ENCODE peak calls at places on chromosomes 1 and 21, in eight cellular contexts. One of them, this sample, is unnamed.

GRCh38 chr1:228334226-228334935 is 72.3 kb downstream of the TRIM11 start:
- DNase-seq in left ventricle myocardium inferior: no peak
- DNase-seq in fibroblast of lung: no peak
- DNase-seq in GM12865: no peak
- DNase-seq in fibroblast of the aortic adventitia: no peak
- DNase-seq in HFF-Myc: no peak
- DNase-seq in Caco-2: peak
- DNase-seq in astrocyte of the spinal cord: no peak
- DNase-seq in this sample: peak

GRCh38 chr1:222618880-222619321 is 1.0 kb downstream of the MIA3 start:
- DNase-seq in left ventricle myocardium inferior: peak
- DNase-seq in fibroblast of lung: peak
- DNase-seq in GM12865: peak
- DNase-seq in fibroblast of the aortic adventitia: peak
- DNase-seq in HFF-Myc: no peak
- DNase-seq in Caco-2: no peak
- DNase-seq in astrocyte of the spinal cord: peak
- DNase-seq in this sample: peak

GRCh38 chr21:14602418-14602987 is 56.4 kb upstream of the SAMSN1 start:
- DNase-seq in left ventricle myocardium inferior: no peak
- DNase-seq in fibroblast of lung: no peak
- DNase-seq in GM12865: peak
- DNase-seq in fibroblast of the aortic adventitia: no peak
- DNase-seq in HFF-Myc: no peak
- DNase-seq in Caco-2: no peak
- DNase-seq in astrocyte of the spinal cord: no peak
- DNase-seq in this sample: no peak

GRCh38 chr1:96521994-96522760 is 199.4 kb upstream of the PTBP2 start:
- DNase-seq in left ventricle myocardium inferior: no peak
- DNase-seq in fibroblast of lung: no peak
- DNase-seq in GM12865: no peak
- DNase-seq in fibroblast of the aortic adventitia: peak
- DNase-seq in HFF-Myc: no peak
- DNase-seq in Caco-2: no peak
- DNase-seq in astrocyte of the spinal cord: peak
- DNase-seq in this sample: no peak

GRCh38 chr1:23848673-23849616 is 19.1 kb downstream of the FUCA1 start:
- DNase-seq in left ventricle myocardium inferior: no peak
- DNase-seq in fibroblast of lung: no peak
- DNase-seq in GM12865: no peak
- DNase-seq in fibroblast of the aortic adventitia: no peak
- DNase-seq in HFF-Myc: no peak
- DNase-seq in Caco-2: no peak
- DNase-seq in astrocyte of the spinal cord: no peak
- DNase-seq in this sample: no peak

GRCh38 chr1:151993734-151994496 is at the start of gene S100A10:
- DNase-seq in left ventricle myocardium inferior: peak
- DNase-seq in fibroblast of lung: peak
- DNase-seq in GM12865: peak
- DNase-seq in fibroblast of the aortic adventitia: peak
- DNase-seq in HFF-Myc: no peak
- DNase-seq in Caco-2: peak
- DNase-seq in astrocyte of the spinal cord: peak
- DNase-seq in this sample: peak

GRCh38 chr1:218351617-218352438 is 6.7 kb downstream of the TGFB2 start:
- DNase-seq in left ventricle myocardium inferior: no peak
- DNase-seq in fibroblast of lung: peak
- DNase-seq in GM12865: peak
- DNase-seq in fibroblast of the aortic adventitia: peak
- DNase-seq in HFF-Myc: no peak
- DNase-seq in Caco-2: no peak
- DNase-seq in astrocyte of the spinal cord: peak
- DNase-seq in this sample: no peak

GRCh38 chr1:23581219-23581618 is 21.9 kb upstream of the ID3 start:
- DNase-seq in left ventricle myocardium inferior: peak
- DNase-seq in fibroblast of lung: peak
- DNase-seq in GM12865: no peak
- DNase-seq in fibroblast of the aortic adventitia: no peak
- DNase-seq in HFF-Myc: no peak
- DNase-seq in Caco-2: no peak
- DNase-seq in astrocyte of the spinal cord: peak
- DNase-seq in this sample: peak

GRCh38 chr1:170176772-170177171 is 31.0 kb downstream of the NTMT2 start:
- DNase-seq in left ventricle myocardium inferior: no peak
- DNase-seq in fibroblast of lung: no peak
- DNase-seq in GM12865: peak
- DNase-seq in fibroblast of the aortic adventitia: no peak
- DNase-seq in HFF-Myc: no peak
- DNase-seq in Caco-2: no peak
- DNase-seq in astrocyte of the spinal cord: no peak
- DNase-seq in this sample: no peak

GRCh38 chr1:234617135-234617985 is 7.4 kb upstream of the IRF2BP2 start:
- DNase-seq in left ventricle myocardium inferior: no peak
- DNase-seq in fibroblast of lung: peak
- DNase-seq in GM12865: no peak
- DNase-seq in fibroblast of the aortic adventitia: peak
- DNase-seq in HFF-Myc: no peak
- DNase-seq in Caco-2: no peak
- DNase-seq in astrocyte of the spinal cord: peak
- DNase-seq in this sample: no peak

GRCh38 chr1:224377676-224378006 is 21.0 kb downstream of the CNIH4 start:
- DNase-seq in left ventricle myocardium inferior: no peak
- DNase-seq in fibroblast of lung: peak
- DNase-seq in GM12865: peak
- DNase-seq in fibroblast of the aortic adventitia: peak
- DNase-seq in HFF-Myc: no peak
- DNase-seq in Caco-2: no peak
- DNase-seq in astrocyte of the spinal cord: peak
- DNase-seq in this sample: no peak

GRCh38 chr1:104945406-104945805 is 1195.7 kb downstream of the AMY1C start:
- DNase-seq in left ventricle myocardium inferior: no peak
- DNase-seq in fibroblast of lung: no peak
- DNase-seq in GM12865: no peak
- DNase-seq in fibroblast of the aortic adventitia: no peak
- DNase-seq in HFF-Myc: no peak
- DNase-seq in Caco-2: no peak
- DNase-seq in astrocyte of the spinal cord: no peak
- DNase-seq in this sample: no peak

GRCh38 chr1:1165485-1165884 is 8.2 kb upstream of the TTLL10 start:
- DNase-seq in left ventricle myocardium inferior: no peak
- DNase-seq in fibroblast of lung: no peak
- DNase-seq in GM12865: no peak
- DNase-seq in fibroblast of the aortic adventitia: no peak
- DNase-seq in HFF-Myc: no peak
- DNase-seq in Caco-2: no peak
- DNase-seq in astrocyte of the spinal cord: no peak
- DNase-seq in this sample: no peak

GRCh38 chr1:176073524-176074157 is 133.4 kb downstream of the COP1 start:
- DNase-seq in left ventricle myocardium inferior: no peak
- DNase-seq in fibroblast of lung: peak
- DNase-seq in GM12865: peak
- DNase-seq in fibroblast of the aortic adventitia: peak
- DNase-seq in HFF-Myc: peak
- DNase-seq in Caco-2: peak
- DNase-seq in astrocyte of the spinal cord: peak
- DNase-seq in this sample: peak

DNA sequence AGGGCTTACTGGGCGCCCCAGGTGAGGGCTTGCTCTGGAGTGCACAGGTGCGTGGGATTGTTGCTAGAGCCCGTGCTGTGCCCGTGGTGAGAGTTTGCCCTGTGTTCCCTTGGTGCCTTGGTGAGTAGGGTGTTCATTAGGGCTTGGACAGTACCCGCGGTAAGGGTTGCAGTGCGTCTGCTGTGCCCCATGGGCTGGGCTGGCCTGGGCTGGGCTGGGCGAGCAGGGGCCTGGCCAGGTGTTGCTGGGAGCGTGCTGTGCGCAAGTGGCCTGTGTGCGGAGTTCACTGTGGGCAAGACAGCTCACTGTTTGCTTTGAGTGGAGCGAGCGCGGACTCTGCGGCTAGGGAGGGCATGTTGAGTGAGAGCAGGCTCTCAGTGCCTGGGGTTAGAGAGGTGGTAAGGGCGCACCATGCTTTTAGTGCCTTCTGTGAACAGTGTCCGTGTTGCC is 724 bp downstream of the CR1L start:
- DNase-seq in left ventricle myocardium inferior: no peak
- DNase-seq in fibroblast of lung: no peak
- DNase-seq in GM12865: no peak
- DNase-seq in fibroblast of the aortic adventitia: no peak
- DNase-seq in HFF-Myc: no peak
- DNase-seq in Caco-2: no peak
- DNase-seq in astrocyte of the spinal cord: no peak
- DNase-seq in this sample: no peak
- H3K4me3 ChIP-seq in left ventricle myocardium inferior: peak
- H3K4me3 ChIP-seq in fibroblast of lung: no peak
- H3K4me3 ChIP-seq in GM12865: no peak
- H3K4me3 ChIP-seq in fibroblast of the aortic adventitia: no peak
- H3K4me3 ChIP-seq in HFF-Myc: peak
- H3K4me3 ChIP-seq in Caco-2: no peak
- H3K4me3 ChIP-seq in astrocyte of the spinal cord: no peak
- H3K4me3 ChIP-seq in this sample: peak

DNA sequence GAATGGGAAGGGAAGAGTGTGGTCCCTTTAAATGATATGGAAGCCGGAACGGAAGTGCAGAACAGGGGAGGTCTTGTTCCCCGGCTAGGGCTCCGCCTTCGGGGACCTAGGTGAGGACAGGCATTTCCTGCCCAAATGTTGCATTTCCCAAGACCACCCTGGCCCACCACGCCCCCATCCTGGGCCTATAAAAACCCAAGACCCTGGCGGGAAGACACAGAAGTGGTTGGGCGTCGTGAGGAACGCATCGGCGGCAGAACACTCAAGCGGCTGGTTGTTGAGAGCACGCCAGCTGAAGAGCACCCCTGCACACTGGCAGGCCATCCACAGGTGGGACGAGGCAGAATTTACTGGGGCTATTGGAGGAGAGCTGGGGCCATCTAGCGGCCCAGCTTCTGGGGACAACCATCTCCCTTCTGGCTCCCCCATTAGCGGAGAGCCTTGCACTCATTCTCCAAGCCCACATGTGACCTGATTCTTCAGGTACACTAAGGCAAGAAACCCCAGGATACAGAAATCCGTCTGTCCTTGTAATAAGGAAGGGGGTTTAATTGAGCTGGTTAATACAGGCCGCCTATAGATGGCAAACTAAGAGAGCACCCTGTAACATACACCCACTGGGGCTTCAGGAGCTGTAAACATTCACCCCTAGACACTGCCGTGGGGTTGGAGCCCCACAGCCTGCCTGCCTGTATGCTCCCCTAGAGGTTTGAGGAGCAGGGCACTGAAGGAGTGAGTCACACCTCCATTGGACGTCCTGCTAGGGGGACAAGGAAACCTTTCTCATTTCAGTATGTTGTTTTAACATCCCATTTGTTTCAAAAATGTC is 1327.9 kb downstream of the BRINP3 start:
- DNase-seq in left ventricle myocardium inferior: no peak
- DNase-seq in fibroblast of lung: no peak
- DNase-seq in GM12865: peak
- DNase-seq in fibroblast of the aortic adventitia: no peak
- DNase-seq in HFF-Myc: no peak
- DNase-seq in Caco-2: peak
- DNase-seq in astrocyte of the spinal cord: no peak
- DNase-seq in this sample: no peak
- TF ChIP-seq CTCF in left ventricle myocardium inferior: no peak
- TF ChIP-seq CTCF in fibroblast of lung: no peak
- TF ChIP-seq CTCF in GM12865: peak
- TF ChIP-seq CTCF in fibroblast of the aortic adventitia: no peak
- TF ChIP-seq CTCF in HFF-Myc: no peak
- TF ChIP-seq CTCF in Caco-2: peak
- TF ChIP-seq CTCF in astrocyte of the spinal cord: no peak
- TF ChIP-seq CTCF in this sample: no peak

GRCh38 chr21:34989337-34990151 is 59.6 kb downstream of the RUNX1 start:
- DNase-seq in left ventricle myocardium inferior: no peak
- DNase-seq in fibroblast of lung: no peak
- DNase-seq in GM12865: peak
- DNase-seq in fibroblast of the aortic adventitia: peak
- DNase-seq in HFF-Myc: no peak
- DNase-seq in Caco-2: no peak
- DNase-seq in astrocyte of the spinal cord: peak
- DNase-seq in this sample: no peak
- H3K4me3 ChIP-seq in left ventricle myocardium inferior: no peak
- H3K4me3 ChIP-seq in fibroblast of lung: no peak
- H3K4me3 ChIP-seq in GM12865: no peak
- H3K4me3 ChIP-seq in fibroblast of the aortic adventitia: no peak
- H3K4me3 ChIP-seq in HFF-Myc: no peak
- H3K4me3 ChIP-seq in Caco-2: no peak
- H3K4me3 ChIP-seq in astrocyte of the spinal cord: no peak
- H3K4me3 ChIP-seq in this sample: no peak

GRCh38 chr1:41423511-41424191 is 60.8 kb downstream of the EDN2 start:
- DNase-seq in left ventricle myocardium inferior: peak
- DNase-seq in fibroblast of lung: no peak
- DNase-seq in GM12865: no peak
- DNase-seq in fibroblast of the aortic adventitia: no peak
- DNase-seq in HFF-Myc: no peak
- DNase-seq in Caco-2: no peak
- DNase-seq in astrocyte of the spinal cord: no peak
- DNase-seq in this sample: peak
- TF ChIP-seq CTCF in left ventricle myocardium inferior: peak
- TF ChIP-seq CTCF in fibroblast of lung: peak
- TF ChIP-seq CTCF in GM12865: no peak
- TF ChIP-seq CTCF in fibroblast of the aortic adventitia: no peak
- TF ChIP-seq CTCF in HFF-Myc: peak
- TF ChIP-seq CTCF in Caco-2: no peak
- TF ChIP-seq CTCF in astrocyte of the spinal cord: peak
- TF ChIP-seq CTCF in this sample: peak

GRCh38 chr1:26459573-26460031 is 12.6 kb upstream of the HMGN2 start:
- DNase-seq in left ventricle myocardium inferior: no peak
- DNase-seq in fibroblast of lung: no peak
- DNase-seq in GM12865: no peak
- DNase-seq in fibroblast of the aortic adventitia: no peak
- DNase-seq in HFF-Myc: no peak
- DNase-seq in Caco-2: no peak
- DNase-seq in astrocyte of the spinal cord: no peak
- DNase-seq in this sample: peak

DNA sequence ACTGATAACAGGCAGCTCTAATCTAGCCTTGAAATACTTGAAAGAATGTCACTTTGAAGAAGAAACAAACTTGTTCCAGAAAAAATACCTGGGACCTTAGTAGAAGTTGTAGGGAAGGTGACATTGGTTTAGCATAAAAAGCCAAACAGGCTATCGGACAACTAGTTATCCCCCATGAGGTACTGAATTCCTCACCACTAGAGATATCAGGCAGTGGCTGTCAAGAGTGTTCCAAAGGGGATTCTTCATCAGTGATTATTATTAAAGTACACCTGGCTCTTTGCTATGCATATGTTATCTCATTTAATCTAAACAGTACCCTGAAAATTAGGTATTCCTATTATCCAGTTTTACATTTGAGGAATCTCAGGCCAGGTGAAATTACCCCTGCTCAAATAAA is 13.1 kb upstream of the HMGN2 start:
- DNase-seq in left ventricle myocardium inferior: no peak
- DNase-seq in fibroblast of lung: no peak
- DNase-seq in GM12865: no peak
- DNase-seq in fibroblast of the aortic adventitia: no peak
- DNase-seq in HFF-Myc: no peak
- DNase-seq in Caco-2: no peak
- DNase-seq in astrocyte of the spinal cord: no peak
- DNase-seq in this sample: no peak
- H3K4me3 ChIP-seq in left ventricle myocardium inferior: no peak
- H3K4me3 ChIP-seq in fibroblast of lung: no peak
- H3K4me3 ChIP-seq in GM12865: no peak
- H3K4me3 ChIP-seq in fibroblast of the aortic adventitia: no peak
- H3K4me3 ChIP-seq in HFF-Myc: no peak
- H3K4me3 ChIP-seq in Caco-2: no peak
- H3K4me3 ChIP-seq in astrocyte of the spinal cord: no peak
- H3K4me3 ChIP-seq in this sample: no peak

This sample was measured in BE2C.